ENCODE peak calls at places on chromosomes 1 and 21, in four cellular contexts. T is A673; J is fibroblast of lung; S is naive thymus-derived CD4-positive, alpha-beta T cell. V is an unnamed sample. For H3K9me3, the result is how much of the 10 kb centered on the place peaks cover.

GRCh38 chr1:25099343-25099951 is 132.9 kb downstream of the SYF2 start:
- DNase-seq in J (no peak), T (no peak), S (peak), V (no peak)

GRCh38 chr1:9449976-9450696 is 89.1 kb upstream of the SLC25A33 start:
- DNase-seq in T (no peak), J (no peak), S (no peak), V (no peak)

GRCh38 chr1:66937529-66938234 is 12.9 kb downstream of the MIER1 start:
- DNase-seq in T (no peak), S (no peak), J (no peak), V (no peak)

GRCh38 chr1:174060090-174060489 is 37.9 kb upstream of the RC3H1 start:
- DNase-seq in J (no peak), S (no peak), T (peak), V (no peak)

GRCh38 chr1:160453443-160453842 is 53.1 kb downstream of the VANGL2 start:
- DNase-seq in T (no peak), J (no peak), S (no peak), V (no peak)

GRCh38 chr1:183580281-183580682 is 10.0 kb downstream of the NCF2 start:
- DNase-seq in S (peak), J (no peak), T (peak), V (peak)

GRCh38 chr1:15501208-15502032 is 22.6 kb downstream of the CASP9 start:
- DNase-seq in S (peak), J (peak), T (peak), V (peak)

GRCh38 chr1:199297901-199298300 is 659.1 kb downstream of the PTPRC start:
- DNase-seq in S (no peak), T (no peak), J (no peak), V (no peak)

GRCh38 chr1:91872560-91873081 is 13.3 kb downstream of the TGFBR3 start:
- DNase-seq in T (no peak), J (peak), S (peak), V (no peak)

GRCh38 chr1:213327318-213327667 is 276.3 kb downstream of the RPS6KC1 start:
- DNase-seq in T (peak), S (no peak), J (peak), V (no peak)

GRCh38 chr1:245052258-245052657 is 102.5 kb upstream of the KIF26B start:
- DNase-seq in T (no peak), S (no peak), J (no peak), V (no peak)

GRCh38 chr1:62222321-62222720 is 27.7 kb downstream of the L1TD1 start:
- DNase-seq in T (no peak), S (no peak), J (no peak), V (no peak)

GRCh38 chr1:19582318-19582717 is 61.8 kb upstream of the NBL1 start:
- DNase-seq in T (peak), S (peak), J (no peak), V (peak)

GRCh38 chr1:32681999-32682398 is 20.6 kb downstream of the SYNC start:
- DNase-seq in T (no peak), S (no peak), J (no peak), V (no peak)

GRCh38 chr1:185559684-185560310 is 174.4 kb upstream of the HMCN1 start:
- DNase-seq in J (no peak), S (peak), T (peak), V (peak)

GRCh38 chr1:227010645-227011044 is 70.6 kb downstream of the COQ8A start:
- DNase-seq in T (no peak), S (no peak), J (no peak), V (no peak)

GRCh38 chr1:199545780-199546179 is 481.7 kb upstream of the NR5A2 start:
- DNase-seq in T (no peak), J (no peak), S (no peak), V (peak)

GRCh38 chr1:50591598-50591997 is 168.4 kb upstream of the DMRTA2 start:
- DNase-seq in S (no peak), T (no peak), J (no peak), V (no peak)

GRCh38 chr1:218698181-218698580 is 353.0 kb downstream of the TGFB2 start:
- DNase-seq in J (peak), S (no peak), T (no peak), V (no peak)

GRCh38 chr1:217718873-217719272 is 87.7 kb downstream of the SPATA17 start:
- DNase-seq in S (no peak), T (no peak), J (no peak), V (no peak)

GRCh38 chr1:34186741-34187494 is 10.2 kb downstream of the C1orf94 start:
- DNase-seq in S (no peak), J (no peak), T (no peak), V (no peak)

GRCh38 chr21:17550671-17551308 is 37.9 kb downstream of the CXADR start:
- DNase-seq in J (peak), S (no peak), T (no peak), V (no peak)

GRCh38 chr1:33634143-33634542 is 161.7 kb downstream of the ZSCAN20 start:
- DNase-seq in S (no peak), J (no peak), T (no peak), V (no peak)

GRCh38 chr1:198713081-198713480 is 74.2 kb downstream of the PTPRC start:
- DNase-seq in J (no peak), S (no peak), T (no peak), V (no peak)

GRCh38 chr21:27480841-27481261 is 514.0 kb upstream of the ADAMTS5 start:
- DNase-seq in S (no peak), J (no peak), T (no peak), V (no peak)

GRCh38 chr1:205438213-205439158 is 16.6 kb upstream of the LEMD1 start:
- DNase-seq in S (no peak), J (peak), T (peak), V (no peak)

GRCh38 chr1:234555390-234556112 is 54.4 kb downstream of the IRF2BP2 start:
- DNase-seq in T (no peak), S (peak), J (no peak), V (no peak)

GRCh38 chr1:9867408-9868243 is 42.4 kb downstream of the CTNNBIP1 start:
- DNase-seq in S (peak), J (peak), T (peak), V (peak)

GRCh38 chr1:229862017-229862774 is 204.8 kb upstream of the GALNT2 start:
- DNase-seq in T (no peak), S (no peak), J (peak), V (no peak)

GRCh38 chr1:39970274-39970673 is 15.3 kb downstream of the MFSD2A start:
- DNase-seq in S (no peak), T (no peak), J (no peak), V (no peak)

GRCh38 chr1:11134352-11135266 is 34.9 kb upstream of the EXOSC10 start:
- DNase-seq in S (no peak), J (peak), T (peak), V (no peak)

GRCh38 chr1:44664730-44665370 is 9.4 kb downstream of the TMEM53 start:
- DNase-seq in J (no peak), S (peak), T (no peak), V (no peak)

GRCh38 chr1:44659566-44659965 is 14.7 kb downstream of the TMEM53 start:
- DNase-seq in J (no peak), T (no peak), S (no peak), V (no peak)

GRCh38 chr1:44660176-44660575 is 14.1 kb downstream of the TMEM53 start:
- DNase-seq in T (no peak), J (peak), S (no peak), V (no peak)

GRCh38 chr1:44662683-44663030 is 11.6 kb downstream of the TMEM53 start:
- DNase-seq in S (no peak), T (no peak), J (no peak), V (no peak)

GRCh38 chr1:44661786-44662682 is 12.2 kb downstream of the TMEM53 start:
- DNase-seq in T (no peak), J (no peak), S (no peak), V (no peak)
- H3K27ac ChIP-seq in T (no peak), J (no peak), S (no peak), V (no peak)

DNA sequence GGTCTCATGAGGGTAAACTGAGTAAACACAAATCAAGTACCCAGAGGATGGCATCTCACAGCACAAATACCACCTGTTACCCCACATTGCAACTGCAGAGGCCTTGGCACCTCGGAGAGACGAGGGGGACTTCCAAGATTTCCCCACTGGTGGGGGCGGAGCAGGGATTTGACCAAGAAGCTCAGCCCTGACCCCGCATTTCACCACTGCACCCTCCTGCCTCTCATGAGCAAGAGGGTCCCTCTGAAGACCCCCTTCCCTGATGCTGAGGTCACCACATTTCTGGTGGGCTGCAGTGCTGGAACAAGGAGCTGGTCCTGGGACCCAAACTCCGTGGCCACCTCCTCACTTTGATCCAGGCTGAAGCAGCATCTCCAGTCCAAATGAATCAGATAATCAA is 342.4 kb downstream of the NPHP4 start:
- DNase-seq in S (no peak), T (no peak), J (no peak), V (no peak)
- H3K9me3 ChIP-seq in S (under half), T (under half), J (under half), V (under half)

GRCh38 chr1:158039380-158039779 is 45.9 kb downstream of the KIRREL1 start:
- DNase-seq in J (no peak), T (no peak), S (no peak), V (no peak)
- H3K27ac ChIP-seq in J (no peak), T (no peak), S (no peak), V (no peak)

GRCh38 chr1:222886194-222887126 is 71.6 kb downstream of the DISP1 start:
- DNase-seq in J (peak), S (no peak), T (peak), V (no peak)

GRCh38 chr1:222877854-222878253 is 63.0 kb downstream of the DISP1 start:
- DNase-seq in T (no peak), J (peak), S (no peak), V (no peak)

GRCh38 chr1:222880586-222880985 is 65.7 kb downstream of the DISP1 start:
- DNase-seq in S (no peak), J (peak), T (no peak), V (no peak)
- H3K9me3 ChIP-seq in S (under half), J (under half), T (under half), V (under half)

V was measured in iPS DF 6.9.